ENCODE peak calls at places on chromosomes 11 and 22, in four cellular contexts. P is GM12878, U is K562, D is HL-60. E is an unnamed sample.

GRCh38 chr11:132245558-132246385 is 875.4 kb downstream of the NTM start:
- DNase-seq in D (no peak), P (no peak), U (no peak), E (no peak)

GRCh38 chr11:2898366-2899079 is 12.9 kb upstream of the CDKN1C start:
- DNase-seq in U (peak), P (no peak), D (peak), E (no peak)

GRCh38 chr11:129453293-129453721 is 77.7 kb downstream of the BARX2 start:
- DNase-seq in D (no peak), U (no peak), P (no peak), E (no peak)

GRCh38 chr22:32917577-32918375 is 116.3 kb downstream of the TIMP3 start:
- DNase-seq in U (no peak), P (no peak), D (no peak), E (no peak)

GRCh38 chr11:82384308-82384707 is 349.4 kb downstream of the FAM181B start:
- DNase-seq in P (no peak), D (no peak), U (no peak), E (no peak)

GRCh38 chr11:34475656-34476055 is 36.9 kb downstream of the CAT start:
- DNase-seq in U (no peak), P (no peak), D (no peak), E (no peak)

GRCh38 chr11:109040303-109040702 is 375.4 kb downstream of the DDX10 start:
- DNase-seq in D (peak), U (peak), P (no peak), E (no peak)

GRCh38 chr11:57434640-57435546 is 8.0 kb upstream of the SLC43A3 start:
- DNase-seq in D (peak), P (no peak), U (no peak), E (no peak)

GRCh38 chr22:18979957-18980356 is 43.9 kb upstream of the PRODH start:
- DNase-seq in D (no peak), P (no peak), U (no peak), E (no peak)

GRCh38 chr11:40722179-40722795 is 737.2 kb downstream of the LRRC4C start:
- DNase-seq in D (peak), U (peak), P (no peak), E (peak)

GRCh38 chr11:65141896-65142494 is 7.7 kb upstream of the SYVN1 start:
- DNase-seq in D (no peak), U (no peak), P (no peak), E (no peak)

GRCh38 chr22:47225080-47225930 is 462.9 kb downstream of the TBC1D22A start:
- DNase-seq in P (no peak), D (no peak), U (no peak), E (no peak)

GRCh38 chr22:39514373-39514973 is 5.9 kb upstream of the ATF4 start:
- DNase-seq in D (peak), U (no peak), P (no peak), E (no peak)

DNA sequence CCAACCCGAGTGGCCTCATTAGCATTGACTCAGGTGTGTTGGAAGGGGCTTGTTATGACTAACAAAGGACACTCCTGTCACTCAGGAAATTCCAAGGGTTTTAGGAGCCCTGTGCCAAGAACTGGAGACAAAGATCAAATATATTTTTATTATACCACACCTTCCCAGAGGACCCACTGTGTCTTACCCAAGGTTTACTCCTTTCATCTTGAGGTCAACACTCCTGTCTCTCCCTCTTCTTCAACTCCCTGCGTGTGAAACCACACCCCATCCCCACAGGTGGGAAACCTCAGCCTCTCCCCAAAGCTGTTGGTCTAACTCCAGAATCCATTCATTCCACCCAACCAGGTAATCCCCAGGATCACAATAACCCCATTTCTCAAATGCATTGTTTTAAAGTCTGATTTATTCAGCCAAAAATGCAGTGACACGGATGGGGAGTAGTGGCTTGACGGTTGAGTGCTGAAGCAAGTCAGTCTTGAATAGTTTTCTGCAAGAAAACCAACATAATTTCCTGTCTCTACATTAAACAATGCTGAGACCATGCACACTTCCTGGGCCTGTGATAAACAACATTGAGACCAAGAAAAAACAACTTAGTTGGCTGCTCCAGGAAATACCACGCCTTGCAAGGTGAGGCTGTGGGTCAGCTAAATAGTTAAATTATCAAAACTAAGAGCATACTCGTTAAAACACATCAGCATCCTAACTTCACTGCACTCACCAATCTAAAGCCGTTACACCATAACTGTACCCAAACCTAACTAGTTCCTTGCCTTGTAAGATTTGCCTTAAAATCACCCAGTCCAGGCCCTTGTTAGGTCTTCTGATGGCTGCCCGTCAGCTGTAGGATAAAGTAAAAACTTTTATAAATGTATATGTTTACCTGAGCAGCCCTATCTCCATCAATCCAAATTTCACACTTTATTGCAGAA is 38.5 kb upstream of the SPON1 start:
- DNase-seq in D (no peak), U (no peak), P (peak), E (no peak)
- TF ChIP-seq SPI1 in D (no peak), U (no peak), P (no peak), E (no peak)

GRCh38 chr11:13962198-13962561 is 343 bp upstream of the SPON1 start:
- DNase-seq in U (no peak), D (no peak), P (no peak), E (no peak)
- TF ChIP-seq SPI1 in U (no peak), D (no peak), P (no peak), E (no peak)

GRCh38 chr11:6387811-6388599 is 2.3 kb upstream of the SMPD1 start:
- DNase-seq in P (no peak), D (no peak), U (no peak), E (no peak)
- TF ChIP-seq SPI1 in P (no peak), D (no peak), U (no peak), E (no peak)

DNA sequence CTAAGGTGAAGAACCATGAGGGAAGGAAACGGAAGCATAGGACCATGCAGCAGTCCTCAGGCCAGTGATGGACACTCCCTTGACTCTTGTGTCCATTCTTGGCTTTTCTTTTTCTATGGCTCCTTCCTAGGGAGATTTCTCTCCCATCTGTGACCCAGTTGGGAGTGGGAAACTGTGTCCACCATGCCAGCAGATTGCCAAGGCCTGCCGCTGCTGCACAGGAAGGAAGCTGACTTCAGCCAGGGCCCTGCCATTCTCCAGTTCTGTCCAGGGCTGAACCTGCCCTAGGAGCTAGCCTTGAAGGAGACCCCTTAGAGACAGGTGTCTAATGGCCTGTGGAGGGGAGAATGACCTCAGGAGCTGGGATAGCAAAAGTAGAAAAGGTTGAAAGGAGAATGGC is 17.4 kb downstream of the SSH3 start:
- DNase-seq in D (no peak), U (no peak), P (no peak), E (no peak)
- TF ChIP-seq SPI1 in D (no peak), U (no peak), P (no peak), E (no peak)

DNA sequence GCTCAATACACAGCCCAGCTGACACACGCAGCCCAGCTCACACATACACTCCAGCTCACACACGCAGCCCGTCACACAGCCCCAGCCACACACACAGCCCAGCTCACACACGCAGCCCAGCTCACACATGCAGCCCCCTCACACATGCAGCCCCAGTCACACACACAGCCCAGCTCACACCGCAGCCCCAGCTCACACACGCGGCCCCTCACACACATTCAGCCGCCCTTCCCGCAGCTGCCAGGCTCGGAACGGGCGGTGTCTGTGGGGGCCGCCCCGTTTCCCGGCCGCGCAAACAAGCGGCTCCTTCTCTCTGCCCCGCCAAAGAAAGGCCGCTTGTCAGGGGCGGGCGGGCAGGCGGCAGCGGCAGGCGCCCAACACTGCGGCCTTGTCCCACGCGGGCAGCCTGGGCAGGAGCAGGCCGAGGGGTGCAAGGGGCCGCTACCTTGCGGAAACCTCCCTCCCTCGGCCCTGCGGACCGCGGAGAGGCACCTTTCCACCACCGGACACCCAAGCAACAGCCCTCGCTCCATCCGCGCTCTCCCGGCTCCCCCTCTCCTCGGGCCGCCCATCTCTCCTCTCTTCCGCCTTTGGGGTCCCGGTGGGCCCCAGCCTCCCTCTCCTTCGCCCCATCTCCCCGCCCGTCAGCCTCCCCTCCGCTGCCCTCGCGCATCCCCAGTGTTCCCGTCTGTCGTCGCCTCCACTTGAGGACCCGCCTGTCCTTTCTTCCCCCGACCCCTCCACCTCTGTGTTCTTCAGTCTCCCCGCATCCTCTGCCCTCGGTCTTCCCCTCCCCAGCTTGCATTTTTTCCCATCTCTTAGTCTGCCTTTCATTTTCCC is 2.2 kb downstream of the PHLDB1 start:
- DNase-seq in P (no peak), U (peak), D (no peak), E (no peak)
- TF ChIP-seq SPI1 in P (no peak), U (no peak), D (no peak), E (no peak)